ENCODE peak calls at places on chromosomes 7 and 10, in four cellular contexts. L is HepG2, Y is H1, K is GM12878. M is an unnamed sample.
A peak's percentile ranks its signal among the peaks of the same experiment; 100 is the strongest.

GRCh38 chr7:2601907-2602735 is 29.7 kb upstream of the TTYH3 start:
- DNase-seq in Y (no peak), L (no peak), K (no peak), M (no peak)

GRCh38 chr10:103497161-103497915 is 3.8 kb downstream of the NEURL1 start:
- DNase-seq in Y (no peak), K (no peak), L (no peak), M (no peak)

GRCh38 chr7:29878081-29878688 is 71.9 kb downstream of the WIPF3 start:
- DNase-seq in K (no peak), L (peak; percentile 20), Y (no peak), M (no peak)

GRCh38 chr10:49435225-49435624 is 39.3 kb upstream of the DRGX start:
- DNase-seq in K (no peak), Y (no peak), L (no peak), M (no peak)

GRCh38 chr10:96034625-96035024 is 8.8 kb upstream of the CCNJ start:
- DNase-seq in L (no peak), Y (no peak), K (no peak), M (no peak)

GRCh38 chr10:33930079-33930478 is 595.6 kb upstream of the NRP1 start:
- DNase-seq in K (no peak), L (no peak), Y (no peak), M (no peak)

GRCh38 chr10:53983431-53983830 is 817.6 kb downstream of the PCDH15 start:
- DNase-seq in Y (no peak), K (no peak), L (no peak), M (no peak)

GRCh38 chr10:18949391-18949790 is 99.2 kb upstream of the MALRD1 start:
- DNase-seq in Y (no peak), K (no peak), L (no peak), M (no peak)

GRCh38 chr7:66464059-66464458 is 164.6 kb upstream of the KCTD7 start:
- DNase-seq in Y (no peak), L (no peak), K (no peak), M (no peak)

GRCh38 chr7:106217089-106217542 is 67.7 kb downstream of the NAMPT start:
- DNase-seq in Y (no peak), K (no peak), L (no peak), M (no peak)

GRCh38 chr10:74675527-74675926 is 150.9 kb upstream of the KAT6B start:
- DNase-seq in K (no peak), L (no peak), Y (no peak), M (no peak)

GRCh38 chr7:16431646-16432424 is 10.5 kb upstream of the CRPPA start:
- DNase-seq in L (peak; percentile 54), K (no peak), Y (no peak), M (peak; percentile 51)

GRCh38 chr7:96952974-96953391 is 52.4 kb upstream of the DLX6 start:
- DNase-seq in Y (no peak), K (no peak), L (no peak), M (no peak)

GRCh38 chr10:4545077-4545476 is 280.9 kb upstream of the AKR1E2 start:
- DNase-seq in K (no peak), L (no peak), Y (no peak), M (no peak)

GRCh38 chr10:124077216-124077615 is 16.2 kb downstream of the CHST15 start:
- DNase-seq in L (no peak), K (no peak), Y (no peak), M (no peak)

GRCh38 chr10:124074471-124075109 is 18.8 kb downstream of the CHST15 start:
- DNase-seq in Y (no peak), L (no peak), K (no peak), M (no peak)

GRCh38 chr10:124078028-124078427 is 15.4 kb downstream of the CHST15 start:
- DNase-seq in Y (no peak), K (no peak), L (no peak), M (no peak)

GRCh38 chr10:124075116-124075955 is 18.1 kb downstream of the CHST15 start:
- DNase-seq in L (no peak), K (no peak), Y (no peak), M (no peak)

DNA sequence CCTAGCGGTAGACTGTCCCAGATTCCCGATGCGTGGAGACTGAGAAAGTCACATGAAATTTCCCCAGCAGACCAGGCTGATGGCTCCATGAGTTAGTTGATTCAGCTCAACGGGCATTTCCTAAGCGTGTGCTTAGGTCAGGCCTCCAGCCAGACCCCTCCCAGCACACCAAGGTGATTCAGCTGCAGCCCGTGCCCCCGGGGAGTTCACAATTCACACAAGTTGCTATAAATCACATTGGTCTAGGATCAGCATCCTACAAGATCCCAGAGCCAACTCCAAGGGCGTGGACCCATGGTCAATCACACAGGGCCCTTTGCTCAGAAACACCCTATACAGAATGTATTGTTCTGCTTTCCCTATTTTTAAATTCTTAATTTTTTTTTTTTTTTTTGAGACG is 17.1 kb downstream of the CHST15 start:
- DNase-seq in K (no peak), Y (no peak), L (no peak), M (no peak)
- H3K9ac ChIP-seq in K (no peak overlapping the region), Y (no peak overlapping the region), L (no peak overlapping the region), M (no peak overlapping the region)

DNA sequence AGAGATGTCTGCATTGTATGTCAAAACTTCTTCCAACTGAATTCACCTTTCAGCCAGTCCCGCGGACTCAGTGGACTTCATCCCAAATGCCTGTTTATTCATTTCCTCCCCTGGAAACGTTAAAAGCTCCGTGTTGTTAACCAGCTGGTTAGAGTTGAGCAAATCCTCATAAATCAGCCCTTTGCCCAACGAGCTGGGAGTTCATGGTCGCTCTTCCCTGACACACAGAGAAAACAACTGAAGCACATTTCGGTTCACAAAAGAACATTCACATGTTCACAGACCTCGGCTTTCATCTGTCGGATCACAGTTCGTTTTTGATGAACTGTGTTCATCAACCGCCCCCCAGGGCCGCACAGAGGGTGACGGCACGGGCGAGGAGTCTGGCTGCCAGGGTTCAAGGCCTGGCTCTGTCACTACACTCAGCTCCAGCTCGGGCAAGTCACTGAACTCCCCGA is 62.6 kb downstream of the GLI3 start:
- DNase-seq in K (no peak), Y (no peak), L (no peak), M (no peak)
- TF ChIP-seq SUZ12 in K (no peak), Y (no peak), L (no peak), M (no peak)

GRCh38 chr10:93269281-93269680 is 195.6 kb downstream of the CYP26A1 start:
- DNase-seq in K (no peak), Y (no peak), L (no peak), M (no peak)

GRCh38 chr10:93271347-93271746 is 197.7 kb downstream of the CYP26A1 start:
- DNase-seq in K (no peak), L (no peak), Y (no peak), M (no peak)

GRCh38 chr10:93277360-93277759 is 203.7 kb downstream of the CYP26A1 start:
- DNase-seq in K (no peak), Y (no peak), L (no peak), M (no peak)

GRCh38 chr10:93274419-93274818 is 200.7 kb downstream of the CYP26A1 start:
- DNase-seq in K (no peak), Y (no peak), L (no peak), M (no peak)

GRCh38 chr10:93272884-93273675 is 199.4 kb downstream of the CYP26A1 start:
- DNase-seq in Y (peak; percentile 71), L (no peak), K (no peak), M (peak; percentile 78)
- TF ChIP-seq YY1 in Y (no peak), L (no peak), K (no peak), M (no peak)

GRCh38 chr10:117865945-117866344 is 180.8 kb downstream of the RAB11FIP2 start:
- DNase-seq in Y (no peak), L (no peak), K (no peak), M (no peak)

GRCh38 chr10:117860823-117861222 is 185.9 kb downstream of the RAB11FIP2 start:
- DNase-seq in L (peak; percentile 15), Y (no peak), K (no peak), M (no peak)

GRCh38 chr10:117860135-117860534 is 186.6 kb downstream of the RAB11FIP2 start:
- DNase-seq in Y (no peak), K (no peak), L (no peak), M (no peak)
- H3K9ac ChIP-seq in Y (no peak overlapping the region), K (no peak overlapping the region), L (no peak overlapping the region), M (no peak overlapping the region)

DNA sequence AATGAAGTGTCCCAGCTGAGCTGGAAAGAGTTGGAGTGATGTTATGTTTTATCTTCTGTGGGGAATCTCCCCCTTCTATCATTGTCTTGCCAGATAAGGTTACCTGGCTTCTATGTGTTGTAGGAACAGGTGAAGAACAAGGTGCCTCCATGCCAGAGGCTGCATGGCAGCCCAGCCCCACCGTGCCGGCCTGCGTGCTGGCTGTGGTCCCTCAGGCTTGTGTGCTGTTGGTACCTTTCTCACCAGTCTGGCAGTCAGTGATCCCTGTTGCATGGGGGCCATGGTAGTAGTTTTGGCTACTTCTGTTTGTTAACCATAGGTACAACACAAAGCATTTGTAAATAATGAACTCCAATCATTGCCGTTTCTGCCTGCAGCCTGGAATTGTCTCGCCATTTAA is 37.9 kb downstream of the CCM2 start:
- DNase-seq in L (no peak), K (no peak), Y (no peak), M (no peak)
- TF ChIP-seq SUZ12 in L (no peak), K (no peak), Y (no peak), M (no peak)

DNA sequence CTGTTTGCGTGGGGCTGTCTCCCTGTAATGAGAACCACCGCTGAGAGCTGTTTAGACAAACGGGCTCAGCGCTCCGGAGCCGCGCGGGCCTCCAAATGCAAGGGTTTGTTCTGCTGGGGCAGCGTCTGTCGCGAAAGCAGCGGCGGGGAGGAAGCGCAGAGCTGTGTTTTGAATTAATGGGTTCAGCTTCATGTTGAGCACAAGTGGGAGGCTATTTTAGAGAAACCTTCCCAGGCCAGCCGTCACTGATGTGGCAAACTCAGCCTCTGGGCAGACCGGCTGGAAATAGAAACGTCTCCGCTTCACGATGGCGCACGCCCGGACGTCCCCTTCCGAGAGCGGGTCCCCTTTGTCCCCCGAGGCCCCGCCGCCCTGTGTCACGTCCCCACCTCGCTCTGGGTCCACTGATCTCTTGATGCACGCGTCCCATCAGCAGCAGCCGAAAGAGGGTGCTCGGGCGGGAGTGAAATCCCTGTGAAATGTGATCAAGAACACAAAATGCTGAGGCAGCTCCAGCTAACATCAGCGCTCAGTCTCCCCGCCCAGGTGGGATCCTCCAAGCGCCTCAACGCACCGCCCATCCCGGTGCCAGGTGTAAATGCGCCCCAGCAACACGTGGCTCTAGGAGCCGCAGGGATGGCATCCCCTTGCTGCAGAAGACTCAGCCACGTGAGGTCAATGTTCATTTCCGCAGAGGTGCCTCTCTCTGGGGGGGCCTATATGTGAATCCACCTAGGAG is 44.9 kb downstream of the BAMBI start:
- DNase-seq in L (no peak), Y (peak; percentile 82), K (no peak), M (peak; percentile 25)
- TF ChIP-seq YY1 in L (no peak), Y (no peak), K (no peak), M (no peak)

DNA sequence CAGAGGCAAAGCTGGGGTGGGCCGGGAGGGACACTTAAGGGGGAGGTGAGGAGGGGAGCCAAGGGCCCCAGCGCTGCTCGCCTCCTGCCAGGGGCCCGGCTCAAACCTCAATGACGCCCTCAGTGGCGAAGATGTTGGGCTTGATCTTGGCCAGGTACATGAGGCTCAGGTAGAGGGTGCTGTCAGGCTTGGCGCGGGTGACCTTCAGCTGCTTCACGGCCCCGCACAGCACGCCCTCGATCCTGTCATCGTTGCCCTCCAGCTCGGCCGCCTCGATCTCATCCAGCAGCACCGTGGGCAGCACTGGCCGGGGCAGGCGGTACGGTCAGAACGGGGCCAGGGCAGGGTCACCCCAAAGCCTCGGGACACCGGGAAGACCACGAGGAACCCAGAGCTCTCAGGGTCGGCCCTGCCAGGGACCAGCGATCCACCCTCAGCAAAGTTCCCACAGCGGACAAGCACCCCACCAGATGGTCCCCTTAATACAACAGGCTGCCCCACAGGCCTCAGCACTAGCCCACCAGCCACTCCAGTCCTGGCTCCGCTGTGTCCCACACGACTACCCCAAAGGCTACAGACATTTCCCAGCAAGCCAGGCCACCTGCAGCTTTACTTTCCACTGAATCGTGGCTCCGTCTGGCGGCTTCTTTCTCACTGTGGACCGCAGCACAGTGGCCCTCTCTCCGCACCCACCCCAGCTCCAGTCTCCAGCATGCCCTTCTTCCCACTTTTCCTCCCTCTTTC is 4.0 kb downstream of the INTS1 start:
- DNase-seq in Y (no peak), L (no peak), K (no peak), M (no peak)
- H3K9ac ChIP-seq in Y (no peak overlapping the region), L (no peak overlapping the region), K (no peak overlapping the region), M (no peak overlapping the region)

GRCh38 chr7:158495780-158496179 is 91.8 kb downstream of the PTPRN2 start:
- DNase-seq in L (peak; percentile 14), K (no peak), Y (peak; percentile 69), M (peak; percentile 57)
- TF ChIP-seq SUZ12 in L (no peak), K (no peak), Y (no peak), M (no peak)

M was measured in NT2/D1.